ENCODE peak calls at places on chromosomes 2 and 18, in six cellular contexts. O is neural progenitor cell; I is HCT116; V is PC-3; H is colonic mucosa; R is CD8-positive, alpha-beta memory T cell. Y is an unnamed sample. For H3K27me3, the result is how much of the 10 kb centered on the place peaks cover.

GRCh38 chr2:9152975-9153402 is 53.6 kb upstream of the ASAP2 start:
- DNase-seq in I (no peak), R (no peak), V (no peak), H (no peak), O (no peak), Y (no peak)

GRCh38 chr18:25420091-25420490 is 68.1 kb upstream of the ZNF521 start:
- DNase-seq in I (no peak), V (no peak), O (no peak), H (no peak), R (no peak), Y (no peak)

GRCh38 chr18:79525556-79526467 is 130.1 kb downstream of the NFATC1 start:
- DNase-seq in O (no peak), R (no peak), I (no peak), V (peak), H (no peak), Y (no peak)

GRCh38 chr2:216735086-216735485 is 39.7 kb upstream of the IGFBP5 start:
- DNase-seq in H (no peak), I (no peak), O (no peak), V (no peak), R (no peak), Y (no peak)

GRCh38 chr18:77223221-77223639 is 26.4 kb upstream of the GALR1 start:
- DNase-seq in R (no peak), I (no peak), H (no peak), V (peak), O (no peak), Y (no peak)

GRCh38 chr2:184372484-184372883 is 225.8 kb upstream of the ZNF804A start:
- DNase-seq in H (no peak), O (peak), I (no peak), R (no peak), V (no peak), Y (no peak)

GRCh38 chr18:79797518-79798345 is at the start of gene KCNG2:
- DNase-seq in O (peak), V (no peak), R (peak), H (no peak), I (no peak), Y (no peak)

GRCh38 chr2:203018181-203018580 is 3.5 kb downstream of the NBEAL1 start:
- DNase-seq in I (no peak), O (no peak), R (no peak), V (no peak), H (no peak), Y (no peak)

DNA sequence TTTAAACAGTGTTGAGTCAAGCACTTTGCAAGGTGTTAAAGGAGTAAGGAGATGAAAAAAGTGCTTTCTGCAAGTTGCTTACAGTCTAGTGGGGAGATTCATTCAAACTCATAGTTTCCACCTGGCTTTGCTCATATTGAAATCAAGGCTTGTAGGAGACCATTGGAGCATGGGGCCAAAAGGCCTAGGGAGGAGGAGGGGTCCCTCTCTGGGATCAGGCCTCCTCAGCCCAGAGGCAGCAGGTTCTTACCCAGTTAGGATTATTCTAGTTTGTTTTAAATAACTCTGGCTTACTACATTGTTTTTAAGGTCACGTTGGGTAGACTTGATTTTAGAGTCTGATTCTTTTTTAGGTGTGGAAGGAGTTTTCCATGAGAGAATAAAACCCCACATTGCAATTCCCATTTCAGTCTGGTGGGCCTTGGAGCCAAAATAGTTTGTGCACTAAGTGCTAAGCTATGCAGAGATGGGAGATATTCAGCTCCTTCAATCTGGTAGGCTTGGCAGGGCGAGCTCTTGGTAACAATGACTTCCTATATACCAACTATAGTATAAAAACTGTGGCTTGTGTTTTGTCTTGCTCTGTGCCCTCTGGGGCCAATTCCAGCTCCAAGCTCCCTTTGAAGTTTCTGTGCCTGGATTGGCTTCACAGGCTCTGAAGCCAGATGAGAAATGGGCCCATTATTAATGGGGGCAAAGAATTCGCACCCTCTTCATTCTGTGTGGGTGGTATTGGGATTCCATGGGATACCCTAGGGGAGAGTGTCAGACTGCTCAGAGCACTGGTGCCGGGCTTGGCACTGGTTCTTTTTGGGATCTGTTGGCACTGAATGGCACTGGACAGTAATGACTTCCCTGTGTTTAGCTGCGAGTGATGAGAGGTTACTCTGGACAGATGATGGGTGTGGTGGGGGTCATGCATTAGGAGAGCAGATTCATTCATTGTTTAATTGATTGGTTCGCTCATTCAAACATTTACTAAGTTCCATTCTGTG is 301.1 kb downstream of the MYCN start:
- DNase-seq in R (no peak), O (no peak), H (no peak), V (no peak), I (no peak), Y (no peak)
- H3K27me3 ChIP-seq in R (under half), O (under half), H (under half), V (under half), I (under half), Y (under half)

DNA sequence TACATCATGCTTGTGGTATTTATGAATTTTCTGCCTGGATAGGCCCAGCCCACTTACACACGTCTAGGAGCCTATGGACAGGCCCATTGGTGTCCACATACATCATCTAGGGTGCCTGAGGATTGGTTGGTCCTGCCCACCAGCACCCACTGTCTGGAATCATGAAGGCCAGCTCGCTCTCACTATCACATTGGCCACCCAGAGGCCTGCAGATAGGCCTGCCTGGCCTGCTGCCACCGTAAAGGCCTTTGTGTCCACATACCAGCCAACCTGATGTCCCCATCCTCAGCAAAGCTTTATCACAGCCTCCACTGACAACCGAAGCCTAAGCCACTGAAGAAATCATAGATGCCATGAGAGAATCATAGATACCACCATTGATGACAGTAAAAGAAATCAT is 40.2 kb downstream of the METTL21A start:
- DNase-seq in I (no peak), V (no peak), H (no peak), R (no peak), O (no peak), Y (no peak)
- H3K27ac ChIP-seq in I (no peak), V (no peak), H (no peak), R (no peak), O (no peak), Y (no peak)

DNA sequence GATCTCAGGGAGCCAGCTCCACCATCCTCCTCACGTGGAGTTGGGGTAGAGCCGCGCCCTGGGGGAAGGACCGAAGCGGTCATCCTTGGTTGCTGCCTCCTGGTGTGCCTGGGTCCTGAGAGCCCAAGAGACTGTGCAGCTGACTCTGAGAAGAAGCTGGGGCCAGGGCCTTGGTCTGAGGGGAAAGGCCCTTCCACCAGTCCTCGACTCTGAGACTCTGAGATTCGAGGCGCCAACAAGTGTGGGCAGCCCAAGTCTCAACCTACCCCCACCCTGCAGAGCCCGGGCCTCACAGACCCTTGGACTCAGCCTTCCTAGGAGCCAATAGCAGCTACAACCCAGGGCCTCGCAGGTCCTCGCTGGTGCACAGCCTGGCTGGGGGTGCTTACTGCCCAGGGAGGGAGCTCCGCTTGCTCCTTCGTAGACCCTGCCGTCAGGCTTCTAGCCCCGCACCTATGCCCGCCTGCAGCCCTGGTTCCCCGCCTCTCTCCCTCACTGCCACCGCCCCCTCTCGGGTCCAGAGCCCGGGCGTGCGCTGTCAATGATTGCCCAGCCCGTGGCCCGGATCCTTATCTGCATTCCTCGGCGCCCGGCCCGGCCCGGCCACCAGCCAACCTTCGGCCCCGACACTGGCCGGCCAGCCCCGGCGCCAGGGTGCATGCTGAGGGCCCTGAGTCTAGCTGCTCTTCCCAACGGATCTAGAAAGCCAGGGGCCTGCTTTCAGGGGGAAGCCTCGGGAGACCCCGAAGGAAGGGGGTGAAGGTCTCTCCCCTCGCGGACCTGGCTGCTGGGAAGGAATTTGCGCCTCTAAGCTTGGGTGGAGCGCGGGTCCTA is 2.0 kb downstream of the IHH start:
- DNase-seq in R (no peak), I (no peak), H (peak), O (peak), V (peak), Y (no peak)
- H3K27me3 ChIP-seq in R (under half), I (under half), H (under half), O (half or more), V (under half), Y (half or more)

DNA sequence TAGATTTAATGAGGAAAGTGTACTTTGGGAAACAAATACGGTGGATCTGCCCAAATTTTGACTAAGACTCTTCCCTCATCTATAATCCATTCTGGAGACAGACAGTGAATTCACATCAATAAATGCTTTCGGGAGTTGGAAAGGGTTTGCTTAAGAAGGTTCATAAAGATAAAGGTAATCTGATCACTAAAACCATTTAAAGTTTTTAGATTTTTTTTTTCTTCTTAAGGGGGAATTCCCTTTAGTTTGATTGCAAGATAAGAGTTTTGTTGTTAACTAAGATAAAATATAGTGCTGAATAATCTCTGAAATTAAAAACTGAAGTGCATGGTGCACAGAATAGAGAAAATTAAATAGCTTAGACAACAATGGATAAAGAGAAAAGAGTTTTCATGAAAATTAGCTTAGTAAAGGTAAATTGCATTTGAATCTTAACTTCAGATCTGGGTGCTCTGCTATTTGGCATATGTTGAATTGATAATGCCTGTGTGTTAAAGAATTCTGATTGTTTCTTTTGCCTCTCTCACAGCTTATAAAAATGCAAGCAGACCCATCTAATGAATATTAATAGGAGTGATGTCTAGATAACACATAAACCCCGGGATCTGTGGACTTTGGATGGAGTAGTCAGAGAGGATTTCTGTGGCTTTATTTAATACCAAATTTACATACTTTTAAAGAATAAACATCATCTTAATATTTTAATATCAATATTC is 100.8 kb downstream of the MEIS1 start:
- DNase-seq in V (no peak), H (no peak), R (no peak), O (no peak), I (no peak), Y (no peak)
- H3K27ac ChIP-seq in V (no peak), H (no peak), R (no peak), O (no peak), I (no peak), Y (no peak)

GRCh38 chr2:225041871-225042799 is at the start of gene DOCK10:
- DNase-seq in H (peak), R (peak), V (peak), O (peak), I (no peak), Y (no peak)
- H3K27me3 ChIP-seq in H (under half), R (under half), V (under half), O (half or more), I (under half), Y (under half)

Y was measured in iPS DF 6.9.